ENCODE peak calls at places on chromosomes 16 and 17, in five cellular contexts. X, R, J, G and E are unnamed samples.

GRCh38 chr16:57770361-57770760 is 31.9 kb downstream of the KIFC3 start:
- DNase-seq in X (no peak), R (no peak), J (no peak), G (no peak), E (no peak)

GRCh38 chr17:1808649-1809048 is 21.1 kb downstream of the SMYD4 start:
- DNase-seq in X (no peak), R (no peak), J (no peak), G (no peak), E (no peak)

GRCh38 chr17:2814499-2815341 is 18.5 kb downstream of the RAP1GAP2 start:
- DNase-seq in X (no peak), R (no peak), J (peak), G (peak), E (peak)

GRCh38 chr17:72423286-72423589 is 302.4 kb downstream of the SOX9 start:
- DNase-seq in X (no peak), R (no peak), J (no peak), G (no peak), E (no peak)

GRCh38 chr17:8255499-8255898 is 6.4 kb downstream of the PFAS start:
- DNase-seq in X (no peak), R (no peak), J (no peak), G (no peak), E (no peak)

GRCh38 chr17:18953231-18953728 is 1.3 kb downstream of the SLC5A10 start:
- DNase-seq in X (no peak), R (no peak), J (no peak), G (no peak), E (no peak)

GRCh38 chr17:3723556-3724372 is at the start of gene HASPIN:
- DNase-seq in X (peak), R (peak), J (peak), G (peak), E (peak)

GRCh38 chr17:9371019-9371418 is 204.6 kb downstream of the STX8 start:
- DNase-seq in X (no peak), R (no peak), J (peak), G (no peak), E (no peak)

GRCh38 chr17:41784207-41784744 is 2.2 kb downstream of the JUP start:
- DNase-seq in X (no peak), R (no peak), J (no peak), G (peak), E (no peak)

GRCh38 chr17:46832945-46833839 is 14.7 kb upstream of the WNT3 start:
- DNase-seq in X (no peak), R (no peak), J (no peak), G (no peak), E (no peak)

GRCh38 chr16:1964046-1964505 is 550 bp downstream of the RPS2 start:
- DNase-seq in X (peak), R (peak), J (no peak), G (no peak), E (no peak)

GRCh38 chr17:36485805-36486203 is 677 bp upstream of the ZNHIT3 start:
- DNase-seq in X (no peak), R (no peak), J (no peak), G (no peak), E (no peak)

GRCh38 chr17:50055426-50056216 is at the start of gene ITGA3:
- DNase-seq in X (peak), R (peak), J (no peak), G (peak), E (no peak)

GRCh38 chr16:80993293-80993691 is 13.4 kb downstream of the CMC2 start:
- DNase-seq in X (no peak), R (no peak), J (no peak), G (no peak), E (no peak)

GRCh38 chr16:73046484-73047214 is 1.3 kb downstream of the ZFHX3 start:
- DNase-seq in X (no peak), R (no peak), J (no peak), G (no peak), E (no peak)

GRCh38 chr17:40720904-40721303 is 17.4 kb upstream of the KRT24 start:
- DNase-seq in X (no peak), R (no peak), J (no peak), G (no peak), E (no peak)

GRCh38 chr17:58470356-58470755 is 17.9 kb downstream of the HSF5 start:
- DNase-seq in X (no peak), R (no peak), J (no peak), G (no peak), E (no peak)

DNA sequence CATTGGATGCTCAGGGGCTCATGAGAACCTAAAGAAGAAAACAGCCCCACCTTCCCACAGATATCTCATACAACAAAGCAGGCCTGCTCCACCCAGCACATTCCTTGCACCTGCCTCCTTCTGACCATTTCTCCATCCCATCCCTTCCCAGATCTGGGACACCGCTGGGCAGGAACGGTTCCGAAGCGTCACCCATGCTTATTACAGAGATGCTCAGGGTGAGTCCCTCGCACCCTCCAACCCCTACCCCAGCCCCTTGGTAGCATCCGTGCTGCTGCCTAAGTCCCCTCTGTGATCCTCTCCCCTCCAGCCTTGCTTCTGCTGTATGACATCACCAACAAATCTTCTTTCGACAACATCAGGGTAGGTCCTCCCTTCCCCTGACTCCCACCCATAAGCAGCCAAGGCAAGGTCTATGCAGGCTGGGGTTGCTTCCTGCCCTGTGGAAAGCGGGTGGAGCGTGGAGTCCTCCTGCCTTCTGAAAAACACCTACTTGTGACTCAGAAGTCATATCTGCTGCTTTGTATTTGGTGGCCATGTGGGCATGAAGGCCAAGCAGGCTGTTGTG is 5.4 kb upstream of the NHERF1 start:
- DNase-seq in X (no peak), R (no peak), J (no peak), G (no peak), E (no peak)
- TF ChIP-seq CTCF in X (no peak), R (no peak), J (no peak), G (no peak), E (no peak)

DNA sequence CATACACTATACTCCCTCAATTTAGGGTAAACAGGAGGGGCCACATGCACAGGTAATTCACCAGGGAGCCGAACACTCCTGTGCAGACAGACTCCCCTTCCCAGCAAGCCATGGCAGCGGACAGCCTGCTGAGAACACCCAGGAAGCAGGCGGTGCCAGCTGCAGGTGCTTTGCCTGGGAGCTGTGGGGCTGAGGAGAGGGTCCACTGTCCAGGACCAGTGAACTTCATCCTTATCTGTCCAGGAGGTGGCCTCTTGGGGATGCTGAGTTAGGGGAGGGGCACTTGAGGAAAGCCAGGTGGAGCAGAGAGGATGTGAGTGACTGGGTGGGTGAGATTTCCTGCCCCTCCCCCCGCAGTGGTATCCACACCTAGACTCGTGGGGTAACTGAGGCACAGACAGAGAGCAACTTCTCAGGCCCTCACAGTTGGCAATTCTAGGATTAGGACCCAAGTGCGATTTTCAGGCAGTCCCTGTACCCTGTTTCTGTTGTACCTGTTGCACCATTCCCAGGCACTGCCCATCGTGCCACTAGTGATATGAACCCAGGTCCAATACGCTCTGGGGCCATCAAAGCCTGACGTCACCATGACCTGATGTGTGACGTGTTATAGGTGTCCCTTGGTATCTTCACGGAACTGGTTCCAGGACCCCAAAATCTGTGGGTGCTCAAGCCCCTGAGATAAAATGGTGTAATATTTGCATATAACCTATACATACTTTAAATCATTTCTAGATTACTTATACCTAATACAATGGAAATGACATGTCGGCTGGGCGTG is 1.2 kb downstream of the GRN start:
- DNase-seq in X (no peak), R (no peak), J (no peak), G (no peak), E (no peak)
- TF ChIP-seq CTCF in X (no peak), R (no peak), J (no peak), G (no peak), E (no peak)

DNA sequence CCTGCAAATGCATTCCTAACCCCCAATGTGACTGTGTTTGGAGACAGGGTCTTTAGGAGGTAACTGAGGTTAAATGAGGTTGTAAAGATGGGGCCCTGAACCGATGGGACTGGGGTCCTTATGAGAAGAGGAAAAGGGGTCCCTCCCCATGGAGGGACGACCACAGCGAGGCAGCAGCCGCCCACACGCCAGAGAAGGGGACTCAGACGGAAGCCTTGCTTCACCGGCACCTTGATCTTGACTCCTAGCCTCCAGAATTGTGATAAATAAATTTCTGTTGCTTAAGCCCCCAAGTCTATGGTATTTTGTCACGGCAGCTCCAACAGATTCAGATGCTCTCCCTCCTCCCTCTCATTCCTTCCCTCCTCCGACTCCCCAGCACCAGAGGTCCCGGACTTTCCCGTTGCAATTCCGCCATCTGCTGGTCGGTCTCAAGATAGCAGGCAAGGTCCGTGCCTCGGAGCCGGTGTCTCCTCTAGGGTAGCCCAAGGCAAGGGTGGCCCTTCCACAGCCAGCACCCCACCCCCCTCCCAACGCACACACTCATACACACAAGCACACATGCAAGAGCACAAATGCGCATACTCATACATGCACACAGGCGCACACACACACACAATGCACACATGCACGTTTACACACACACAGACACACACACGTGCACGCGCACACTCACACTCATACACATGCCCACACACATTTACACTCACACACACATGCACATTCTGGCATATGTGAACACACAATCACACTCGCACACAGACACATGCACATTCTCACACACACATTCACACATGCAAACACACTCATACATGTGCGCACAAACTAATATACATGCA is 23.1 kb upstream of the C16orf78 start:
- DNase-seq in X (peak), R (peak), J (no peak), G (peak), E (peak)
- TF ChIP-seq CTCF in X (peak), R (peak), J (peak), G (peak), E (peak)

GRCh38 chr16:76756423-76756822 is 434.6 kb upstream of the MON1B start:
- DNase-seq in X (no peak), R (no peak), J (no peak), G (no peak), E (no peak)

DNA sequence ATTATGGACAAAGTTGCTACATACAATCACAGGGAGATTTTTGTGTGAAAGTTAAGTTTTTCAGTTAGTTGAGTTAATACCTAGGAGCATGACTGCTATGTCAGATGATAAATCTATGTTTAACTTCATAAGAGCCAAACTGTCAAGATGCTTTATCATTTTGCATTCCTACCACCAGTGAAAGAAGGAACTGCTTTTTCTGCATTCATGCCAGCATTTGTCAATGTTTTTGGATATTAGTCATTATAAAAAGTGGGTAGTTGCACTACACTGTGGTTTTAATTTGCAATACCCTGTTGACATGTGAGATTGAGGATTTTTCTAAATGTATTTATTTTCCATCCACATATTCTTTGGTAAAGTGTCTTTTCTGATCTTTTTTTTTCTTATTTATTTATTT is 434.0 kb upstream of the MON1B start:
- DNase-seq in X (no peak), R (no peak), J (no peak), G (no peak), E (no peak)
- TF ChIP-seq CTCF in X (no peak), R (no peak), J (no peak), G (no peak), E (no peak)

GRCh38 chr17:737561-738113 is 5.2 kb downstream of the TLCD3A start:
- DNase-seq in X (no peak), R (no peak), J (no peak), G (no peak), E (no peak)

GRCh38 chr17:744937-745336 is 7.1 kb downstream of the GEMIN4 start:
- DNase-seq in X (no peak), R (no peak), J (no peak), G (no peak), E (no peak)

GRCh38 chr17:743139-743538 is 8.9 kb downstream of the GEMIN4 start:
- DNase-seq in X (no peak), R (no peak), J (no peak), G (no peak), E (no peak)

GRCh38 chr17:742147-742793 is 9.8 kb downstream of the GEMIN4 start:
- DNase-seq in X (no peak), R (no peak), J (no peak), G (no peak), E (no peak)

GRCh38 chr17:740240-741055 is 8.1 kb downstream of the TLCD3A start:
- DNase-seq in X (no peak), R (no peak), J (peak), G (no peak), E (no peak)
- TF ChIP-seq CTCF in X (no peak), R (no peak), J (no peak), G (no peak), E (no peak)

GRCh38 chr17:81230043-81230820 is 7.5 kb upstream of the CEP131 start:
- DNase-seq in X (no peak), R (peak), J (no peak), G (no peak), E (no peak)
- TF ChIP-seq CTCF in X (no peak), R (no peak), J (no peak), G (no peak), E (no peak)

DNA sequence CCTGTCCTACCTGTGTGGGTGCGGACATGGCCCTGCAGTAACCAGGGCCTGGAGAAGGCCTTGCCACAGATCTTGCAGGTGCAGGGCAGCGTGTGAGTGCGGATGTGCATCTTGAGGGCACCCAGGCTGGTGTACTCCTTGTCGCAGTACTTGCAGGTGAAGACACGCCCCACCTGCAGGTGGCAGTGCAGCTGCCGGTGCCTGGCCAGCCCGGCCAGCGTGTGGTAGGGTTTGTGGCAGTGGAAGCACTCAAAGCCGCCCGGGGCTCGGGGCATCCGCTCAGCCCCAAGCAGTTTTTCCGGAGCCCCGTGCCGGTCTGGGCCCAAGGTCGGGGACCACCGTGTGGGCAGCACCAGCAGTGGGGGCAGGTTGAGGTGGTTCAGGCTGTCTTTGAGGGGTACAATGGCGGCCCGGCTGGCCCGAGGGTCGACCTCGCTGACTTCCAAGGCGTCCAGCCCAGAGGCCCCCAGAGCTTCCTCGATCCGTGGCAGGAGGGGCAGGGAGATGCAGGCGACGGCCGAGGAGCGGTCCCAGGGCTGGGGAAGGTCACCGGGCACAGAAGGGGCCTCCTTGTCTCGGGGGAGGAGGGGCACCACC is 5.1 kb downstream of the SNAI3 start:
- DNase-seq in X (no peak), R (no peak), J (no peak), G (peak), E (no peak)
- TF ChIP-seq CTCF in X (no peak), R (peak), J (peak), G (peak), E (no peak)

GRCh38 chr17:71409137-71409536 is 711.7 kb upstream of the SOX9 start:
- DNase-seq in X (no peak), R (no peak), J (no peak), G (no peak), E (no peak)
- TF ChIP-seq CTCF in X (no peak), R (no peak), J (no peak), G (no peak), E (no peak)